ENCODE peak calls at places on chromosomes 16 and 17, in nine cellular contexts. G is OCI-LY7, D is upper lobe of right lung, P is endodermal cell, O is HFFc6, E is heart right ventricle, H is pancreas, I is epithelial cell of proximal tubule, W is right atrium auricular region. B is an unnamed sample.

GRCh38 chr16:66357523-66357928 is 9.0 kb upstream of the CDH5 start:
- DNase-seq in P (peak; percentile 86), H (no peak), E (peak; percentile 78), O (peak; percentile 85), D (no peak), I (peak; percentile 18), W (peak; percentile 73), G (peak; percentile 49), B (peak; percentile 71)

GRCh38 chr17:66467766-66468165 is 165.4 kb downstream of the PRKCA start:
- DNase-seq in I (no peak), P (no peak), W (no peak), O (peak; percentile 40), E (no peak), D (no peak), G (no peak), H (no peak), B (no peak)

GRCh38 chr16:29664133-29664912 is 1.3 kb downstream of the SPN start:
- DNase-seq in G (peak; percentile 83), W (no peak), O (no peak), P (peak; percentile 48), I (no peak), E (no peak), D (peak; percentile 74), H (peak; percentile 60), B (peak; percentile 46)

GRCh38 chr16:71406316-71406715 is 35.5 kb downstream of the TLE7 start:
- DNase-seq in P (no peak), E (no peak), O (no peak), D (peak; percentile 32), W (no peak), G (no peak), H (no peak), I (no peak), B (no peak)

GRCh38 chr17:13759936-13760335 is 158.2 kb upstream of the HS3ST3A1 start:
- DNase-seq in H (no peak), E (no peak), I (no peak), G (no peak), W (no peak), P (no peak), O (no peak), D (no peak), B (no peak)

GRCh38 chr16:55665511-55665910 is 9.7 kb downstream of the SLC6A2 start:
- DNase-seq in P (no peak), W (no peak), D (no peak), E (no peak), G (no peak), O (no peak), H (no peak), I (no peak), B (no peak)

GRCh38 chr17:17108681-17109049 is 66.4 kb downstream of the MPRIP start:
- DNase-seq in H (no peak), I (no peak), D (peak; percentile 75), W (no peak), G (no peak), O (no peak), P (peak; percentile 73), E (no peak), B (no peak)

GRCh38 chr16:10883004-10883403 is 6.0 kb downstream of the CIITA start:
- DNase-seq in W (no peak), G (no peak), I (no peak), O (no peak), E (no peak), D (peak; percentile 68), P (no peak), H (no peak), B (no peak)

GRCh38 chr17:80063815-80064585 is 27.6 kb downstream of the CCDC40 start:
- DNase-seq in E (no peak), H (peak; percentile 66), P (no peak), W (peak; percentile 86), D (peak; percentile 79), G (no peak), O (peak; percentile 50), I (peak; percentile 66), B (no peak)

GRCh38 chr16:26464576-26465266 is 602.0 kb upstream of the C16orf82 start:
- DNase-seq in O (no peak), H (peak; percentile 15), D (no peak), E (no peak), P (peak; percentile 65), I (no peak), G (no peak), W (no peak), B (no peak)

GRCh38 chr17:72977768-72978417 is 114.6 kb downstream of the SLC39A11 start:
- DNase-seq in O (no peak), W (no peak), D (no peak), G (no peak), P (no peak), I (no peak), E (no peak), H (no peak), B (no peak)

GRCh38 chr17:63774982-63775290 is 966 bp downstream of the DDX42 start:
- DNase-seq in D (no peak), P (no peak), I (no peak), G (peak; percentile 49), H (no peak), E (no peak), O (no peak), W (no peak), B (no peak)

GRCh38 chr17:39596543-39597267 is 11.0 kb downstream of the NEUROD2 start:
- DNase-seq in D (no peak), H (no peak), E (no peak), G (no peak), W (no peak), I (no peak), O (no peak), P (peak; percentile 51), B (no peak)

GRCh38 chr17:3474212-3474611 is 1.6 kb upstream of the ASPA start:
- DNase-seq in O (no peak), H (no peak), W (no peak), E (no peak), D (no peak), G (no peak), I (peak; percentile 89), P (no peak), B (no peak)

GRCh38 chr16:4372315-4372577 is 598 bp downstream of the VASN start:
- DNase-seq in W (no peak), E (no peak), P (no peak), I (no peak), D (no peak), H (no peak), O (no peak), G (no peak), B (no peak)
- TF ChIP-seq CTCF in W (no peak), E (no peak), P (no peak), I (no peak), D (no peak), H (no peak), O (no peak), G (no peak), B (no peak)

GRCh38 chr17:47716381-47716780 is 16.7 kb upstream of the TBX21 start:
- DNase-seq in P (no peak), G (no peak), W (no peak), I (no peak), E (no peak), H (no peak), D (no peak), O (no peak), B (no peak)

GRCh38 chr17:47717845-47718621 is 15.0 kb upstream of the TBX21 start:
- DNase-seq in D (no peak), I (no peak), W (no peak), E (no peak), H (no peak), P (no peak), G (no peak), O (no peak), B (no peak)

GRCh38 chr17:47715669-47716325 is 17.2 kb upstream of the TBX21 start:
- DNase-seq in I (no peak), D (no peak), E (no peak), P (no peak), G (no peak), H (no peak), O (no peak), W (no peak), B (no peak)

GRCh38 chr17:47718634-47719405 is 14.2 kb upstream of the TBX21 start:
- DNase-seq in D (no peak), P (no peak), E (no peak), G (no peak), I (no peak), H (no peak), W (no peak), O (no peak), B (no peak)

GRCh38 chr17:47717261-47717697 is 15.8 kb upstream of the TBX21 start:
- DNase-seq in H (no peak), I (no peak), D (no peak), P (no peak), E (no peak), W (no peak), O (no peak), G (no peak), B (no peak)
- TF ChIP-seq CTCF in H (peak; percentile 14), I (peak; percentile 62), D (peak; percentile 39), P (peak; percentile 73), E (no peak), W (no peak), O (peak; percentile 69), G (peak; percentile 25), B (peak; percentile 54)

GRCh38 chr17:34998205-34998604 is 17.9 kb downstream of the LIG3 start:
- DNase-seq in P (peak; percentile 98), E (peak; percentile 59), I (no peak), W (peak; percentile 76), O (peak; percentile 52), H (peak; percentile 84), G (peak; percentile 63), D (peak; percentile 77), B (peak; percentile 90)
- TF ChIP-seq CTCF in P (peak; percentile 92), E (peak; percentile 61), I (peak; percentile 90), W (peak; percentile 36), O (peak; percentile 82), H (peak; percentile 29), G (peak; percentile 81), D (peak; percentile 56), B (peak; percentile 93)

GRCh38 chr17:68089881-68090280 is 54.3 kb downstream of the KPNA2 start:
- DNase-seq in G (no peak), E (peak; percentile 72), I (no peak), O (peak; percentile 27), D (peak; percentile 72), H (no peak), P (peak; percentile 65), W (peak; percentile 63), B (peak; percentile 31)

GRCh38 chr17:68087851-68088250 is 52.3 kb downstream of the KPNA2 start:
- DNase-seq in D (no peak), H (no peak), P (peak; percentile 42), E (no peak), O (no peak), W (peak; percentile 30), I (no peak), G (no peak), B (no peak)

GRCh38 chr17:68080411-68081150 is 45.0 kb downstream of the KPNA2 start:
- DNase-seq in W (no peak), O (no peak), E (no peak), I (no peak), H (no peak), D (no peak), G (no peak), P (no peak), B (no peak)

DNA sequence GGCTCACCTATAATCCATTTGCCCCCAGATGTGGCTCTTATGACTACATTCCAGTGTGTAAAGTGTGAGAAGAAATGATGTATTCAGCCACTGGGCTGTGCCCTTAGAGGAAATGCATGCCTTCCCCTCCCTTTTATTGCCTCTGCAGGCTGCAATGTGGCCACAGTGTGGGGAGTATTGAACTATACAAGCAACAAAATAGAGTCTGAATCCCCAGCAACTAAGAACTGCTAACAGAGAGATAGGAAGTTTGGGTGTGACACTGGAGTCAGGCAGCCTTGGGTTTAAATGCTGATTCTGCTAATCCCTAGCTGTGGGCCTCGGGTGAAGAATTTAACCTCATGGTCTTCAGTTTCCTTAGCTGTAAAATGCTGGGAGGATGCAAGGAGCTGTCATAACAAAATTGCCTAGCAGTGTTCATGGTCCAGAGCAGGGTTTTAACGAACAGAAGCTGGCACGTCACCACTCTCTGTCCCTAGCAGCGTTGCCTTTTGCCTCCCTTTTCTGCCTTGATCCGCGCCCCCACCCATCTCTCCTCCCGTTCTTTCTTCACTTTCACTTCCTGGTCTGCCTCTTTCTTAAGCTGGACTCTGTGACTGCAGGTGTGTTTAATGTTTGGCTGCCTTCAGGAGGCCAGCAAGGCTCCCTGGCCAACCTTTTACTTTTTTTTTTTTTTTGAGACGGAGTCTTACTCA is 50.4 kb downstream of the KPNA2 start:
- DNase-seq in P (no peak), H (no peak), W (no peak), G (peak; percentile 86), O (no peak), E (no peak), D (no peak), I (no peak), B (peak; percentile 24)
- TF ChIP-seq CTCF in P (no peak), H (no peak), W (no peak), G (peak; percentile 53), O (no peak), E (no peak), D (no peak), I (no peak), B (no peak)